ENCODE peak calls at places on chromosomes 4 and X, in four cellular contexts. E is CD8-positive, alpha-beta T cell; B is left ventricle myocardium inferior; O is A549. L is an unnamed sample.

GRCh38 chrX:102833136-102833535 is 103.9 kb upstream of the RAB40AL start:
- DNase-seq in E (no peak), O (no peak), B (no peak), L (no peak)

GRCh38 chrX:98207947-98208346 is 1324.2 kb downstream of the RPA4 start:
- DNase-seq in O (no peak), E (no peak), B (no peak), L (no peak)

GRCh38 chr4:80202784-80203553 is 5.7 kb downstream of the PRDM8 start:
- DNase-seq in O (no peak), E (peak; percentile 57), B (no peak), L (no peak)

GRCh38 chr4:42293967-42294822 is 103.1 kb upstream of the SHISA3 start:
- DNase-seq in E (no peak), O (no peak), B (no peak), L (no peak)

GRCh38 chr4:133537882-133538281 is 388.8 kb downstream of the PCDH10 start:
- DNase-seq in B (no peak), E (no peak), O (no peak), L (no peak)

GRCh38 chr4:162011039-162011438 is 152.8 kb downstream of the FSTL5 start:
- DNase-seq in O (no peak), E (no peak), B (no peak), L (no peak)

GRCh38 chr4:166527500-166527899 is 654.5 kb downstream of the TLL1 start:
- DNase-seq in E (no peak), B (no peak), O (no peak), L (no peak)

GRCh38 chr4:8199594-8200301 is 658 bp downstream of the SH3TC1 start:
- DNase-seq in B (no peak), E (peak; percentile 60), O (peak; percentile 28), L (no peak)

GRCh38 chr4:17690135-17690534 is 75.7 kb downstream of the MED28 start:
- DNase-seq in E (no peak), B (no peak), O (no peak), L (no peak)

GRCh38 chrX:151088221-151088620 is 88.2 kb upstream of the GPR50 start:
- DNase-seq in E (no peak), B (no peak), O (no peak), L (no peak)

GRCh38 chrX:373641-374471 is 12.9 kb downstream of the PPP2R3B start:
- DNase-seq in B (peak; percentile 38), O (peak; percentile 17), E (peak; percentile 47), L (peak; percentile 61)

GRCh38 chr4:125231661-125232060 is 83.1 kb upstream of the FAT4 start:
- DNase-seq in E (no peak), O (no peak), B (no peak), L (no peak)

GRCh38 chr4:84503495-84504437 is 4.7 kb upstream of the NKX6-1 start:
- DNase-seq in E (no peak), B (no peak), O (peak; percentile 56), L (peak; percentile 10)

GRCh38 chr4:140242357-140243284 is 88.6 kb upstream of the MAML3 start:
- DNase-seq in E (no peak), O (no peak), B (no peak), L (peak; percentile 60)

GRCh38 chrX:49184294-49185061 is 1.7 kb downstream of the PRICKLE3 start:
- DNase-seq in B (peak; percentile 91), O (peak; percentile 69), E (no peak), L (no peak)

GRCh38 chrX:1398431-1399340 is 6.8 kb upstream of the SLC25A6 start:
- DNase-seq in E (no peak), O (no peak), B (peak; percentile 12), L (no peak)

GRCh38 chr4:19577121-19577520 is 674.6 kb upstream of the SLIT2 start:
- DNase-seq in B (no peak), O (no peak), E (no peak), L (no peak)

GRCh38 chr4:15106417-15106816 is 104.1 kb downstream of the CPEB2 start:
- DNase-seq in E (no peak), O (no peak), B (no peak), L (no peak)

GRCh38 chr4:80586716-80587115 is 251.2 kb downstream of the CFAP299 start:
- DNase-seq in O (no peak), E (no peak), B (no peak), L (no peak)

GRCh38 chr4:54082168-54082567 is 17.8 kb upstream of the CHIC2 start:
- DNase-seq in O (peak; percentile 66), B (no peak), E (no peak), L (no peak)

GRCh38 chr4:42282081-42282901 is 115.0 kb upstream of the SHISA3 start:
- DNase-seq in E (no peak), B (peak; percentile 29), O (peak; percentile 47), L (peak; percentile 43)

GRCh38 chr4:48578132-48578964 is 88.3 kb downstream of the ZAR1 start:
- DNase-seq in O (peak; percentile 18), B (no peak), E (peak; percentile 46), L (peak; percentile 55)

GRCh38 chrX:20388594-20388993 is 121.9 kb upstream of the RPS6KA3 start:
- DNase-seq in O (no peak), B (no peak), E (no peak), L (no peak)

GRCh38 chr4:131644619-131645018 is 1504.5 kb upstream of the PCDH10 start:
- DNase-seq in E (no peak), B (no peak), O (no peak), L (no peak)

GRCh38 chr4:73704314-73705055 is 35.9 kb upstream of the CXCL8 start:
- DNase-seq in O (peak; percentile 43), B (no peak), E (no peak), L (no peak)

GRCh38 chr4:73707269-73707875 is 33.0 kb upstream of the CXCL8 start:
- DNase-seq in O (no peak), B (no peak), E (no peak), L (peak; percentile 9)

GRCh38 chr4:73705056-73705432 is 35.3 kb upstream of the CXCL8 start:
- DNase-seq in B (no peak), O (no peak), E (no peak), L (no peak)

GRCh38 chr4:73706811-73707210 is 33.6 kb upstream of the CXCL8 start:
- DNase-seq in O (no peak), E (no peak), B (no peak), L (no peak)

DNA sequence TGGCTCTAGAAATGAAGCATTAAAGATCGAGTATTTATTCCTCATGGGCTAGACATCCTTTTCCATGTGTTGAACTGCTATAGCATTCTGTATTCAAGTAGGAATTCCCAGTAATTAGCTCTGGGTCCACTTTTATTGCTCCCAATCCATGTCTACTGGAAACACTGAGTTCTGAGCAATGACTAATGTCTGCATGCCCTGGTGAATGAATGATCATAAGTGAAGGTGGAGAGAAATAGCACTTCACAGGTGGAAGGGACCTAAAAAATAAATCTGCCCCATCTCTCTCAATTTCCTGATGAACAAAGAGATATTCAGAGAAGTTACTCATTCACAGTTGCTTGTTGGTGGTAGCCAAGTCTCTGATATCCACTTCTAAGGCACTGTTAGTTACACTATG is 34.6 kb upstream of the CXCL8 start:
- DNase-seq in E (no peak), O (no peak), B (no peak), L (no peak)
- H3K27ac ChIP-seq in E (no peak overlapping the region), O (peak overlapping the region; percentile 87), B (peak overlapping the region; percentile 76), L (no peak overlapping the region)

GRCh38 chrX:107777536-107777832 is at the start of gene NCBP2L:
- DNase-seq in B (no peak), E (no peak), O (no peak), L (no peak)

GRCh38 chrX:107776649-107777535 is 641 bp upstream of the NCBP2L start:
- DNase-seq in O (peak; percentile 69), B (peak; percentile 67), E (peak; percentile 84), L (peak; percentile 62)

GRCh38 chrX:107775000-107775733 is 420 bp downstream of the TSC22D3 start:
- DNase-seq in E (no peak), B (no peak), O (peak; percentile 7), L (no peak)

GRCh38 chrX:107773906-107774435 is 1.6 kb downstream of the TSC22D3 start:
- DNase-seq in B (no peak), O (no peak), E (no peak), L (no peak)

DNA sequence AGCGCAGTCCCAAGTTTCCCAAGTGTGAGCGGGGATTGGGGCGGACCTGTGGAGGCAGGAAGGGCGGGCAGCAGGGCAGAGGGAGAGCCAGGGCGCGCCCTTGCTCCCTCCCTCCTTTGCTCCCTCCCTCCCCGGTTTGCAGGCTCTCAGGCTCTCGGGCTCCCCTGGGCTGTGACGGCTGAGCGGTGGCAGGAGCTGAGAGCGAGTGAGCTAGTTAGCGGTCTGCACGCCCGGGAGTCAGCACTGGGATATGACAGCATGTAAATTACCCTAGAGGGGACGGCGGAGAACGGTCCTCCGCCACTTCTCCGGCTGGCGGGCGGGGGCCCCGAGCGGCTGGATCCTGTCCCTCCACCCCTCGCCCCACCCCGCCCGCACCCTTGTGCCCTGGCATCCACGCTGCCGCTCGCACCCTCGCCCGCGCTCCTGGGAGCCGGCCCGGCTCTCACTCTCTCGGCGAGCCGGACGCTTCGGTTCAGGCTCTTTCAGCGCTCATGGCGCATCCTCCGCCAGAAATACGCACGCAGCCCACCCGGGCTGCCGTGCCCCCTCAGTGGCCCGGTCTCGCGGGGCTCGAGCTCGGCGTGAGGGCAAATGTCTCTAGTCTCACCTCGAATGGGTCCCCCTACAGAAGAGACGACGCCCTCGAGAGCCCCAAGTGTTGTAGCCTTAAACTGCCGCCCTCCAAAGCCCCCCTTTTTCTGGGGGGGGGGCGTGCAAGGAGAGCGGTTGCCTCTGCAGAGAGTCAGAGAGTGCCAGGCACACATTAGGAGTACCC is at the start of gene TSC22D3:
- DNase-seq in O (peak; percentile 68), E (peak; percentile 76), B (peak; percentile 79), L (no peak)
- TF ChIP-seq CTCF in O (no peak), E (no peak), B (peak; percentile 28), L (no peak)

DNA sequence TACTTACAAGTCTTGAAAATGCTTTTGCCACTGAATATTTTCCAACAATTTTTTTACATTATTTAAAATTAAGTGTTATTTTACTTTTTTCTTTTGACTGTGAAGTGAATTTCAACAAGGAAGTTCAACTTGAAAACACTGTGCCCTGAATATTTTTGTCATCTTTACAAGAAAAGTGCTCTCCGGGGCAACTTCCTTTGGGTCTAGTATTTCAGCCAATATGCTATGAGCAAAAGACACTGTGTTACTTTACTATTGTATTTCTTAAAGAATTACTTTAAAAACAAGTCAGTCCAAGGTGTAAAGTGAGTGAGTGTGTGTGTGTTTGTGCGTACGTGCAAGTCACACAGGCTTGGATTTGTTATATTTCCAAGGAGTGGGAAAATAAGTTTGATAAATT is 7.6 kb upstream of the USP53 start:
- DNase-seq in E (no peak), O (no peak), B (no peak), L (no peak)
- H3K27ac ChIP-seq in E (no peak overlapping the region), O (no peak overlapping the region), B (peak overlapping the region; percentile 81), L (no peak overlapping the region)

GRCh38 chrX:64093761-64094160 is 111.7 kb downstream of the AMER1 start:
- DNase-seq in O (no peak), B (no peak), E (no peak), L (no peak)
- TF ChIP-seq CTCF in O (no peak), B (peak; percentile 54), E (no peak), L (peak; percentile 56)

GRCh38 chr4:85995361-85995760 is 364.5 kb downstream of the MAPK10 start:
- DNase-seq in E (no peak), O (no peak), B (no peak), L (no peak)
- H3K27ac ChIP-seq in E (no peak overlapping the region), O (no peak overlapping the region), B (no peak overlapping the region), L (no peak overlapping the region)

GRCh38 chr4:76435689-76436176 is 704 bp downstream of the SHROOM3 start:
- DNase-seq in E (no peak), B (no peak), O (no peak), L (no peak)
- TF ChIP-seq CTCF in E (no peak), B (no peak), O (no peak), L (no peak)

L was measured in DND-41.